ENCODE peak calls at places on chromosomes 13 and 19, in nine cellular contexts. One of them, this sample, is unnamed.

GRCh38 chr19:41456342-41456918 is 13.5 kb downstream of the ERICH4 start:
- DNase-seq in GM03348: peak
- DNase-seq in NCI-H2029: no peak
- DNase-seq in DMS 273 treated with DMSO at 0.1 percent for 48 hours: no peak
- DNase-seq in NAMALWA: no peak
- DNase-seq in fibroblast of the aortic adventitia: peak
- DNase-seq in activated naive CD8-positive, alpha-beta T cell treated with anti-CD3 and anti-CD28 coated beads, Interleukin-2, amount 50 U/mL, for 24 hours: no peak
- DNase-seq in left lung: no peak
- DNase-seq in IMR-90: peak
- DNase-seq in this sample: no peak

GRCh38 chr13:98541211-98541610 is 35.7 kb downstream of the STK24 start:
- DNase-seq in GM03348: peak
- DNase-seq in NCI-H2029: no peak
- DNase-seq in DMS 273 treated with DMSO at 0.1 percent for 48 hours: no peak
- DNase-seq in NAMALWA: no peak
- DNase-seq in fibroblast of the aortic adventitia: peak
- DNase-seq in activated naive CD8-positive, alpha-beta T cell treated with anti-CD3 and anti-CD28 coated beads, Interleukin-2, amount 50 U/mL, for 24 hours: no peak
- DNase-seq in left lung: no peak
- DNase-seq in IMR-90: no peak
- DNase-seq in this sample: no peak

GRCh38 chr19:6802336-6803035 is 30.0 kb downstream of the VAV1 start:
- DNase-seq in GM03348: no peak
- DNase-seq in NCI-H2029: no peak
- DNase-seq in DMS 273 treated with DMSO at 0.1 percent for 48 hours: peak
- DNase-seq in NAMALWA: peak
- DNase-seq in fibroblast of the aortic adventitia: no peak
- DNase-seq in activated naive CD8-positive, alpha-beta T cell treated with anti-CD3 and anti-CD28 coated beads, Interleukin-2, amount 50 U/mL, for 24 hours: peak
- DNase-seq in left lung: peak
- DNase-seq in IMR-90: no peak
- DNase-seq in this sample: peak

GRCh38 chr13:22655106-22655852 is 525.5 kb upstream of the SGCG start:
- DNase-seq in GM03348: no peak
- DNase-seq in NCI-H2029: no peak
- DNase-seq in DMS 273 treated with DMSO at 0.1 percent for 48 hours: no peak
- DNase-seq in NAMALWA: no peak
- DNase-seq in fibroblast of the aortic adventitia: no peak
- DNase-seq in activated naive CD8-positive, alpha-beta T cell treated with anti-CD3 and anti-CD28 coated beads, Interleukin-2, amount 50 U/mL, for 24 hours: no peak
- DNase-seq in left lung: no peak
- DNase-seq in IMR-90: no peak
- DNase-seq in this sample: no peak

GRCh38 chr13:51549050-51549449 is 35.2 kb upstream of the WDFY2 start:
- DNase-seq in GM03348: no peak
- DNase-seq in NCI-H2029: no peak
- DNase-seq in DMS 273 treated with DMSO at 0.1 percent for 48 hours: no peak
- DNase-seq in NAMALWA: no peak
- DNase-seq in fibroblast of the aortic adventitia: no peak
- DNase-seq in activated naive CD8-positive, alpha-beta T cell treated with anti-CD3 and anti-CD28 coated beads, Interleukin-2, amount 50 U/mL, for 24 hours: no peak
- DNase-seq in left lung: peak
- DNase-seq in IMR-90: no peak
- DNase-seq in this sample: no peak

GRCh38 chr19:55161571-55162322 is 4.2 kb upstream of the TNNI3 start:
- DNase-seq in GM03348: no peak
- DNase-seq in NCI-H2029: no peak
- DNase-seq in DMS 273 treated with DMSO at 0.1 percent for 48 hours: no peak
- DNase-seq in NAMALWA: no peak
- DNase-seq in fibroblast of the aortic adventitia: no peak
- DNase-seq in activated naive CD8-positive, alpha-beta T cell treated with anti-CD3 and anti-CD28 coated beads, Interleukin-2, amount 50 U/mL, for 24 hours: no peak
- DNase-seq in left lung: no peak
- DNase-seq in IMR-90: no peak
- DNase-seq in this sample: no peak

GRCh38 chr19:18160792-18161690 is 8.1 kb downstream of the PIK3R2 start:
- DNase-seq in GM03348: peak
- DNase-seq in NCI-H2029: peak
- DNase-seq in DMS 273 treated with DMSO at 0.1 percent for 48 hours: peak
- DNase-seq in NAMALWA: peak
- DNase-seq in fibroblast of the aortic adventitia: peak
- DNase-seq in activated naive CD8-positive, alpha-beta T cell treated with anti-CD3 and anti-CD28 coated beads, Interleukin-2, amount 50 U/mL, for 24 hours: peak
- DNase-seq in left lung: peak
- DNase-seq in IMR-90: peak
- DNase-seq in this sample: peak

GRCh38 chr19:38877781-38878574 is at the start of gene RINL:
- DNase-seq in GM03348: no peak
- DNase-seq in NCI-H2029: peak
- DNase-seq in DMS 273 treated with DMSO at 0.1 percent for 48 hours: peak
- DNase-seq in NAMALWA: peak
- DNase-seq in fibroblast of the aortic adventitia: no peak
- DNase-seq in activated naive CD8-positive, alpha-beta T cell treated with anti-CD3 and anti-CD28 coated beads, Interleukin-2, amount 50 U/mL, for 24 hours: peak
- DNase-seq in left lung: peak
- DNase-seq in IMR-90: no peak
- DNase-seq in this sample: peak

GRCh38 chr19:23904406-23904805 is 10.3 kb upstream of the ZNF726 start:
- DNase-seq in GM03348: no peak
- DNase-seq in NCI-H2029: no peak
- DNase-seq in DMS 273 treated with DMSO at 0.1 percent for 48 hours: no peak
- DNase-seq in NAMALWA: no peak
- DNase-seq in fibroblast of the aortic adventitia: no peak
- DNase-seq in activated naive CD8-positive, alpha-beta T cell treated with anti-CD3 and anti-CD28 coated beads, Interleukin-2, amount 50 U/mL, for 24 hours: no peak
- DNase-seq in left lung: no peak
- DNase-seq in IMR-90: no peak
- DNase-seq in this sample: no peak

GRCh38 chr19:50857366-50857765 is 2.7 kb downstream of the KLK3 start:
- DNase-seq in GM03348: no peak
- DNase-seq in NCI-H2029: no peak
- DNase-seq in DMS 273 treated with DMSO at 0.1 percent for 48 hours: no peak
- DNase-seq in NAMALWA: no peak
- DNase-seq in fibroblast of the aortic adventitia: no peak
- DNase-seq in activated naive CD8-positive, alpha-beta T cell treated with anti-CD3 and anti-CD28 coated beads, Interleukin-2, amount 50 U/mL, for 24 hours: no peak
- DNase-seq in left lung: no peak
- DNase-seq in IMR-90: no peak
- DNase-seq in this sample: no peak

GRCh38 chr19:28485300-28485699 is 727.7 kb downstream of the UQCRFS1 start:
- DNase-seq in GM03348: no peak
- DNase-seq in NCI-H2029: no peak
- DNase-seq in DMS 273 treated with DMSO at 0.1 percent for 48 hours: no peak
- DNase-seq in NAMALWA: no peak
- DNase-seq in fibroblast of the aortic adventitia: no peak
- DNase-seq in activated naive CD8-positive, alpha-beta T cell treated with anti-CD3 and anti-CD28 coated beads, Interleukin-2, amount 50 U/mL, for 24 hours: no peak
- DNase-seq in left lung: peak
- DNase-seq in IMR-90: no peak
- DNase-seq in this sample: no peak

GRCh38 chr13:37211542-37211941 is 106.1 kb upstream of the CSNK1A1L start:
- DNase-seq in GM03348: no peak
- DNase-seq in NCI-H2029: no peak
- DNase-seq in DMS 273 treated with DMSO at 0.1 percent for 48 hours: no peak
- DNase-seq in NAMALWA: no peak
- DNase-seq in fibroblast of the aortic adventitia: no peak
- DNase-seq in activated naive CD8-positive, alpha-beta T cell treated with anti-CD3 and anti-CD28 coated beads, Interleukin-2, amount 50 U/mL, for 24 hours: no peak
- DNase-seq in left lung: no peak
- DNase-seq in IMR-90: no peak
- DNase-seq in this sample: no peak

GRCh38 chr13:42367836-42368235 is 95.9 kb downstream of the AKAP11 start:
- DNase-seq in GM03348: no peak
- DNase-seq in NCI-H2029: no peak
- DNase-seq in DMS 273 treated with DMSO at 0.1 percent for 48 hours: no peak
- DNase-seq in NAMALWA: no peak
- DNase-seq in fibroblast of the aortic adventitia: no peak
- DNase-seq in activated naive CD8-positive, alpha-beta T cell treated with anti-CD3 and anti-CD28 coated beads, Interleukin-2, amount 50 U/mL, for 24 hours: no peak
- DNase-seq in left lung: no peak
- DNase-seq in IMR-90: no peak
- DNase-seq in this sample: no peak

GRCh38 chr13:24851546-24851945 is 87.6 kb downstream of the RNF17 start:
- DNase-seq in GM03348: peak
- DNase-seq in NCI-H2029: no peak
- DNase-seq in DMS 273 treated with DMSO at 0.1 percent for 48 hours: no peak
- DNase-seq in NAMALWA: no peak
- DNase-seq in fibroblast of the aortic adventitia: peak
- DNase-seq in activated naive CD8-positive, alpha-beta T cell treated with anti-CD3 and anti-CD28 coated beads, Interleukin-2, amount 50 U/mL, for 24 hours: no peak
- DNase-seq in left lung: no peak
- DNase-seq in IMR-90: peak
- DNase-seq in this sample: no peak

GRCh38 chr19:42352216-42352892 is 26.9 kb downstream of the MEGF8 start:
- DNase-seq in GM03348: no peak
- DNase-seq in NCI-H2029: peak
- DNase-seq in DMS 273 treated with DMSO at 0.1 percent for 48 hours: no peak
- DNase-seq in NAMALWA: peak
- DNase-seq in fibroblast of the aortic adventitia: no peak
- DNase-seq in activated naive CD8-positive, alpha-beta T cell treated with anti-CD3 and anti-CD28 coated beads, Interleukin-2, amount 50 U/mL, for 24 hours: peak
- DNase-seq in left lung: no peak
- DNase-seq in IMR-90: peak
- DNase-seq in this sample: peak

GRCh38 chr13:27650312-27650711 is 28.6 kb downstream of the POLR1D start:
- DNase-seq in GM03348: no peak
- DNase-seq in NCI-H2029: no peak
- DNase-seq in DMS 273 treated with DMSO at 0.1 percent for 48 hours: no peak
- DNase-seq in NAMALWA: no peak
- DNase-seq in fibroblast of the aortic adventitia: no peak
- DNase-seq in activated naive CD8-positive, alpha-beta T cell treated with anti-CD3 and anti-CD28 coated beads, Interleukin-2, amount 50 U/mL, for 24 hours: no peak
- DNase-seq in left lung: no peak
- DNase-seq in IMR-90: no peak
- DNase-seq in this sample: no peak

GRCh38 chr13:51453959-51454703 is 1.3 kb upstream of the INTS6 start:
- DNase-seq in GM03348: peak
- DNase-seq in NCI-H2029: peak
- DNase-seq in DMS 273 treated with DMSO at 0.1 percent for 48 hours: peak
- DNase-seq in NAMALWA: no peak
- DNase-seq in fibroblast of the aortic adventitia: peak
- DNase-seq in activated naive CD8-positive, alpha-beta T cell treated with anti-CD3 and anti-CD28 coated beads, Interleukin-2, amount 50 U/mL, for 24 hours: peak
- DNase-seq in left lung: peak
- DNase-seq in IMR-90: peak
- DNase-seq in this sample: peak

GRCh38 chr19:7789447-7789846 is 26.4 kb downstream of the CLEC4M start:
- DNase-seq in GM03348: no peak
- DNase-seq in NCI-H2029: no peak
- DNase-seq in DMS 273 treated with DMSO at 0.1 percent for 48 hours: no peak
- DNase-seq in NAMALWA: peak
- DNase-seq in fibroblast of the aortic adventitia: no peak
- DNase-seq in activated naive CD8-positive, alpha-beta T cell treated with anti-CD3 and anti-CD28 coated beads, Interleukin-2, amount 50 U/mL, for 24 hours: no peak
- DNase-seq in left lung: no peak
- DNase-seq in IMR-90: no peak
- DNase-seq in this sample: peak

GRCh38 chr13:101945435-101945834 is 456.4 kb downstream of the FGF14 start:
- DNase-seq in GM03348: no peak
- DNase-seq in NCI-H2029: no peak
- DNase-seq in DMS 273 treated with DMSO at 0.1 percent for 48 hours: peak
- DNase-seq in NAMALWA: peak
- DNase-seq in fibroblast of the aortic adventitia: no peak
- DNase-seq in activated naive CD8-positive, alpha-beta T cell treated with anti-CD3 and anti-CD28 coated beads, Interleukin-2, amount 50 U/mL, for 24 hours: no peak
- DNase-seq in left lung: no peak
- DNase-seq in IMR-90: no peak
- DNase-seq in this sample: no peak

GRCh38 chr13:111403266-111403665 is 82.8 kb downstream of the TEX29 start:
- DNase-seq in GM03348: no peak
- DNase-seq in NCI-H2029: no peak
- DNase-seq in DMS 273 treated with DMSO at 0.1 percent for 48 hours: no peak
- DNase-seq in NAMALWA: no peak
- DNase-seq in fibroblast of the aortic adventitia: no peak
- DNase-seq in activated naive CD8-positive, alpha-beta T cell treated with anti-CD3 and anti-CD28 coated beads, Interleukin-2, amount 50 U/mL, for 24 hours: no peak
- DNase-seq in left lung: no peak
- DNase-seq in IMR-90: no peak
- DNase-seq in this sample: no peak

GRCh38 chr13:109251958-109252357 is 534.4 kb downstream of the IRS2 start:
- DNase-seq in GM03348: peak
- DNase-seq in NCI-H2029: no peak
- DNase-seq in DMS 273 treated with DMSO at 0.1 percent for 48 hours: no peak
- DNase-seq in NAMALWA: no peak
- DNase-seq in fibroblast of the aortic adventitia: peak
- DNase-seq in activated naive CD8-positive, alpha-beta T cell treated with anti-CD3 and anti-CD28 coated beads, Interleukin-2, amount 50 U/mL, for 24 hours: no peak
- DNase-seq in left lung: no peak
- DNase-seq in IMR-90: no peak
- DNase-seq in this sample: no peak

GRCh38 chr19:3606690-3607289 is at the start of gene TBXA2R:
- DNase-seq in GM03348: peak
- DNase-seq in NCI-H2029: peak
- DNase-seq in DMS 273 treated with DMSO at 0.1 percent for 48 hours: no peak
- DNase-seq in NAMALWA: peak
- DNase-seq in fibroblast of the aortic adventitia: peak
- DNase-seq in activated naive CD8-positive, alpha-beta T cell treated with anti-CD3 and anti-CD28 coated beads, Interleukin-2, amount 50 U/mL, for 24 hours: peak
- DNase-seq in left lung: peak
- DNase-seq in IMR-90: peak
- DNase-seq in this sample: peak

GRCh38 chr19:56105090-56105701 is 15.9 kb downstream of the ZNF787 start:
- DNase-seq in GM03348: peak
- DNase-seq in NCI-H2029: peak
- DNase-seq in DMS 273 treated with DMSO at 0.1 percent for 48 hours: peak
- DNase-seq in NAMALWA: peak
- DNase-seq in fibroblast of the aortic adventitia: peak
- DNase-seq in activated naive CD8-positive, alpha-beta T cell treated with anti-CD3 and anti-CD28 coated beads, Interleukin-2, amount 50 U/mL, for 24 hours: peak
- DNase-seq in left lung: peak
- DNase-seq in IMR-90: peak
- DNase-seq in this sample: peak

GRCh38 chr13:24719139-24719538 is 38.9 kb downstream of the ATP12A start:
- DNase-seq in GM03348: no peak
- DNase-seq in NCI-H2029: no peak
- DNase-seq in DMS 273 treated with DMSO at 0.1 percent for 48 hours: no peak
- DNase-seq in NAMALWA: no peak
- DNase-seq in fibroblast of the aortic adventitia: no peak
- DNase-seq in activated naive CD8-positive, alpha-beta T cell treated with anti-CD3 and anti-CD28 coated beads, Interleukin-2, amount 50 U/mL, for 24 hours: no peak
- DNase-seq in left lung: no peak
- DNase-seq in IMR-90: no peak
- DNase-seq in this sample: no peak

GRCh38 chr13:25561842-25562241 is 190.1 kb downstream of the ATP8A2 start:
- DNase-seq in GM03348: no peak
- DNase-seq in NCI-H2029: no peak
- DNase-seq in DMS 273 treated with DMSO at 0.1 percent for 48 hours: no peak
- DNase-seq in NAMALWA: no peak
- DNase-seq in fibroblast of the aortic adventitia: no peak
- DNase-seq in activated naive CD8-positive, alpha-beta T cell treated with anti-CD3 and anti-CD28 coated beads, Interleukin-2, amount 50 U/mL, for 24 hours: no peak
- DNase-seq in left lung: no peak
- DNase-seq in IMR-90: no peak
- DNase-seq in this sample: no peak

GRCh38 chr19:4456843-4457653 is 546 bp downstream of the UBXN6 start:
- DNase-seq in GM03348: peak
- DNase-seq in NCI-H2029: peak
- DNase-seq in DMS 273 treated with DMSO at 0.1 percent for 48 hours: peak
- DNase-seq in NAMALWA: peak
- DNase-seq in fibroblast of the aortic adventitia: peak
- DNase-seq in activated naive CD8-positive, alpha-beta T cell treated with anti-CD3 and anti-CD28 coated beads, Interleukin-2, amount 50 U/mL, for 24 hours: peak
- DNase-seq in left lung: peak
- DNase-seq in IMR-90: peak
- DNase-seq in this sample: peak

GRCh38 chr19:29690842-29691241 is 24.2 kb downstream of the C19orf12 start:
- DNase-seq in GM03348: no peak
- DNase-seq in NCI-H2029: no peak
- DNase-seq in DMS 273 treated with DMSO at 0.1 percent for 48 hours: peak
- DNase-seq in NAMALWA: peak
- DNase-seq in fibroblast of the aortic adventitia: peak
- DNase-seq in activated naive CD8-positive, alpha-beta T cell treated with anti-CD3 and anti-CD28 coated beads, Interleukin-2, amount 50 U/mL, for 24 hours: peak
- DNase-seq in left lung: no peak
- DNase-seq in IMR-90: peak
- DNase-seq in this sample: peak

GRCh38 chr13:33236021-33236420 is 49.5 kb downstream of the STARD13 start:
- DNase-seq in GM03348: peak
- DNase-seq in NCI-H2029: no peak
- DNase-seq in DMS 273 treated with DMSO at 0.1 percent for 48 hours: no peak
- DNase-seq in NAMALWA: no peak
- DNase-seq in fibroblast of the aortic adventitia: peak
- DNase-seq in activated naive CD8-positive, alpha-beta T cell treated with anti-CD3 and anti-CD28 coated beads, Interleukin-2, amount 50 U/mL, for 24 hours: no peak
- DNase-seq in left lung: no peak
- DNase-seq in IMR-90: peak
- DNase-seq in this sample: no peak

GRCh38 chr19:19532806-19533701 is 4.3 kb downstream of the YJEFN3 start:
- DNase-seq in GM03348: no peak
- DNase-seq in NCI-H2029: no peak
- DNase-seq in DMS 273 treated with DMSO at 0.1 percent for 48 hours: no peak
- DNase-seq in NAMALWA: no peak
- DNase-seq in fibroblast of the aortic adventitia: no peak
- DNase-seq in activated naive CD8-positive, alpha-beta T cell treated with anti-CD3 and anti-CD28 coated beads, Interleukin-2, amount 50 U/mL, for 24 hours: no peak
- DNase-seq in left lung: no peak
- DNase-seq in IMR-90: no peak
- DNase-seq in this sample: no peak

GRCh38 chr19:52665047-52665446 is 26.9 kb upstream of the ZNF83 start:
- DNase-seq in GM03348: no peak
- DNase-seq in NCI-H2029: no peak
- DNase-seq in DMS 273 treated with DMSO at 0.1 percent for 48 hours: no peak
- DNase-seq in NAMALWA: no peak
- DNase-seq in fibroblast of the aortic adventitia: no peak
- DNase-seq in activated naive CD8-positive, alpha-beta T cell treated with anti-CD3 and anti-CD28 coated beads, Interleukin-2, amount 50 U/mL, for 24 hours: no peak
- DNase-seq in left lung: no peak
- DNase-seq in IMR-90: no peak
- DNase-seq in this sample: no peak

GRCh38 chr13:63693696-63694095 is 2278.0 kb upstream of the PCDH20 start:
- DNase-seq in GM03348: no peak
- DNase-seq in NCI-H2029: no peak
- DNase-seq in DMS 273 treated with DMSO at 0.1 percent for 48 hours: no peak
- DNase-seq in NAMALWA: no peak
- DNase-seq in fibroblast of the aortic adventitia: no peak
- DNase-seq in activated naive CD8-positive, alpha-beta T cell treated with anti-CD3 and anti-CD28 coated beads, Interleukin-2, amount 50 U/mL, for 24 hours: no peak
- DNase-seq in left lung: no peak
- DNase-seq in IMR-90: no peak
- DNase-seq in this sample: no peak

This sample was measured in GM13976.